ENCODE peak calls at places on chromosome 4, in eight cellular contexts. One of them, this sample, is unnamed.

GRCh38 chr4:40395908-40396806 is 61.0 kb downstream of the CHRNA9 start:
- DNase-seq in sigmoid colon: peak; percentile 72
- DNase-seq in spleen: no peak
- DNase-seq in stomach: peak; percentile 94
- DNase-seq in upper lobe of left lung: peak; percentile 91
- DNase-seq in transverse colon: peak; percentile 57
- DNase-seq in HL-60: no peak
- DNase-seq in HepG2: peak; percentile 43
- DNase-seq in this sample: no peak

GRCh38 chr4:138451264-138451663 is 209.1 kb upstream of the SLC7A11 start:
- DNase-seq in sigmoid colon: no peak
- DNase-seq in spleen: no peak
- DNase-seq in stomach: no peak
- DNase-seq in upper lobe of left lung: no peak
- DNase-seq in transverse colon: no peak
- DNase-seq in HL-60: no peak
- DNase-seq in HepG2: no peak
- DNase-seq in this sample: no peak

GRCh38 chr4:41505161-41505653 is 32.8 kb upstream of the LIMCH1 start:
- DNase-seq in sigmoid colon: no peak
- DNase-seq in spleen: no peak
- DNase-seq in stomach: no peak
- DNase-seq in upper lobe of left lung: no peak
- DNase-seq in transverse colon: no peak
- DNase-seq in HL-60: no peak
- DNase-seq in HepG2: no peak
- DNase-seq in this sample: no peak

GRCh38 chr4:160375746-160376452 is 1273.0 kb downstream of the RAPGEF2 start:
- DNase-seq in sigmoid colon: no peak
- DNase-seq in spleen: no peak
- DNase-seq in stomach: no peak
- DNase-seq in upper lobe of left lung: no peak
- DNase-seq in transverse colon: no peak
- DNase-seq in HL-60: no peak
- DNase-seq in HepG2: no peak
- DNase-seq in this sample: no peak

GRCh38 chr4:151854731-151855130 is 93.9 kb upstream of the GATB start:
- DNase-seq in sigmoid colon: no peak
- DNase-seq in spleen: no peak
- DNase-seq in stomach: no peak
- DNase-seq in upper lobe of left lung: no peak
- DNase-seq in transverse colon: no peak
- DNase-seq in HL-60: no peak
- DNase-seq in HepG2: no peak
- DNase-seq in this sample: peak; percentile 34

GRCh38 chr4:10161840-10162239 is 45.2 kb upstream of the WDR1 start:
- DNase-seq in sigmoid colon: no peak
- DNase-seq in spleen: no peak
- DNase-seq in stomach: no peak
- DNase-seq in upper lobe of left lung: no peak
- DNase-seq in transverse colon: no peak
- DNase-seq in HL-60: no peak
- DNase-seq in HepG2: no peak
- DNase-seq in this sample: no peak

GRCh38 chr4:44927361-44928061 is 201.2 kb upstream of the GNPDA2 start:
- DNase-seq in sigmoid colon: no peak
- DNase-seq in spleen: no peak
- DNase-seq in stomach: no peak
- DNase-seq in upper lobe of left lung: no peak
- DNase-seq in transverse colon: no peak
- DNase-seq in HL-60: no peak
- DNase-seq in HepG2: peak; percentile 23
- DNase-seq in this sample: no peak

GRCh38 chr4:168917150-168917779 is 92.8 kb downstream of the CBR4 start:
- DNase-seq in sigmoid colon: no peak
- DNase-seq in spleen: no peak
- DNase-seq in stomach: no peak
- DNase-seq in upper lobe of left lung: no peak
- DNase-seq in transverse colon: no peak
- DNase-seq in HL-60: no peak
- DNase-seq in HepG2: peak; percentile 14
- DNase-seq in this sample: no peak

GRCh38 chr4:109815151-109816081 is at the start of gene GAR1:
- DNase-seq in sigmoid colon: peak; percentile 94
- DNase-seq in spleen: peak; percentile 96
- DNase-seq in stomach: peak; percentile 92
- DNase-seq in upper lobe of left lung: peak; percentile 96
- DNase-seq in transverse colon: peak; percentile 95
- DNase-seq in HL-60: peak; percentile 96
- DNase-seq in HepG2: peak; percentile 90
- DNase-seq in this sample: peak; percentile 98

GRCh38 chr4:46878641-46879040 is 30.4 kb downstream of the COX7B2 start:
- DNase-seq in sigmoid colon: no peak
- DNase-seq in spleen: no peak
- DNase-seq in stomach: no peak
- DNase-seq in upper lobe of left lung: no peak
- DNase-seq in transverse colon: no peak
- DNase-seq in HL-60: no peak
- DNase-seq in HepG2: no peak
- DNase-seq in this sample: no peak

GRCh38 chr4:144582105-144582850 is 63.7 kb upstream of the HHIP start:
- DNase-seq in sigmoid colon: no peak
- DNase-seq in spleen: no peak
- DNase-seq in stomach: no peak
- DNase-seq in upper lobe of left lung: no peak
- DNase-seq in transverse colon: no peak
- DNase-seq in HL-60: no peak
- DNase-seq in HepG2: no peak
- DNase-seq in this sample: no peak

DNA sequence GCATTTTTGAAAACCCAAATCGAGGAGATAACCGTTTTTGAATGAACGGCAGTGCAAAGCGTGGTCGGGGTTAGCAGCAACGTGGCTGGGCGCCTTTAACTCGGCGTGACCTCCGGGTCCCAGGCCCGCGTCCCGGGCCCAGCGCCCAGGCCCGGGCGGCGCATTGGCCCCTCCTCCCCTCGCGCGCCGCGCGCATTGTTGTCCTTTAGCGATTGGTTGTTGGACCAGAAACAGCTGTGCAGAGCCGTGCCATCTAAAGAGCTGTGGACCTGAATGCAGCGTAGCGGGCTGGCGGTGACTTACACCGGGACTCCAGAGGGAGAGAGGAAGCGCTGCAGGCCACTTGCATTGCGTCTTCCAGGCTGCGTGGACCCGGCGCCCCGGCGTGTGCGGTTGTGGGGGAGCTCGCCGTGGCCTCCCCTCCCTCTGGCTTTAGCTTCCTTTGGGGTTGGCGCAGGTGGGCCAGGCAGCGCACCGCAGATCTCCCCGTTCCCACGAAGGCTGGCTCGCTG is at the start of gene STOX2:
- DNase-seq in sigmoid colon: peak; percentile 80
- DNase-seq in spleen: peak; percentile 81
- DNase-seq in stomach: peak; percentile 88
- DNase-seq in upper lobe of left lung: peak; percentile 84
- DNase-seq in transverse colon: peak; percentile 69
- DNase-seq in HL-60: peak; percentile 58
- DNase-seq in HepG2: peak; percentile 26
- DNase-seq in this sample: no peak
- H3K27ac ChIP-seq in sigmoid colon: peak within 1 kb of the TSS; percentile 35
- H3K27ac ChIP-seq in spleen: peak within 1 kb of the TSS; percentile 29
- H3K27ac ChIP-seq in stomach: peak within 1 kb of the TSS; percentile 79
- H3K27ac ChIP-seq in upper lobe of left lung: peak within 1 kb of the TSS; percentile 78
- H3K27ac ChIP-seq in transverse colon: peak within 1 kb of the TSS; percentile 73
- H3K27ac ChIP-seq in HL-60: peak within 1 kb of the TSS; percentile 26
- H3K27ac ChIP-seq in HepG2: no peak within 1 kb of the TSS
- H3K27ac ChIP-seq in this sample: peak within 1 kb of the TSS; percentile 61

DNA sequence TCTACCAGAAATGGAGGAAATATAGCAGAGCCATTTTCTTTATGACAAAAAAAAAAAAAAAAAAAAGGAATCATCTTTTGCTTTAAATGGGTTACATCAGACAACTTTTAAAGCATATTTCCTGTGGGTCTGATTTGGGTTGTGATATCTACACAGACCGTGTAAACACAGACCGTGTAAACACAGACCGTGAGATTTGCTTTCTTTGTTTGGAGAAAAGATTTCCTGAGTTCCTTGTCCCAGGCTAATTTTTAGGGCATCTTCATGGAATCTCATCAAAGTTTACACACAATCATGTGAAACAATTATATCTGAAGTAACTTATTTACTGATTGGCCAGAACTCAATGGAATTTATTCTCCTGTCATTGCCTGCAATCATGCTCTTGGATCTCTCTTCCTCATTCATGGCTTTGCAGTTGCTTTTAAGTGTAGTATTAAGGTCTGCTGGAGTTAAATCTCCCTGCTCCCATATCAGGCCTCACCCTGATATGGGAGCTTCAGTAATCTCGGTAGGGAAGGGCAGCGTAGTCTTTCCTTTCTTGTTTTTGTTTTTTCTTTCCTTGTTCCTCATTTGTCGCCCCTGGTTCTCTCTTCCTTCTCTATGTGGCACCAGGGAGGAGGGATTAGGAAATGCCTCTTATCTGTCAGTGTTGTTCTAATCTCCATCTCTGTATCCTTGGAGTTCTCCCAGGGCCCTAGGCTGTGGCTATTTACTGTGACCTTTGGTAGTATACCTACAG is 248.6 kb upstream of the JADE1 start:
- DNase-seq in sigmoid colon: no peak
- DNase-seq in spleen: no peak
- DNase-seq in stomach: no peak
- DNase-seq in upper lobe of left lung: no peak
- DNase-seq in transverse colon: no peak
- DNase-seq in HL-60: no peak
- DNase-seq in HepG2: peak; percentile 15
- DNase-seq in this sample: no peak
- TF ChIP-seq POLR2AphosphoS5 in sigmoid colon: no peak
- TF ChIP-seq POLR2AphosphoS5 in spleen: no peak
- TF ChIP-seq POLR2AphosphoS5 in stomach: no peak
- TF ChIP-seq POLR2AphosphoS5 in upper lobe of left lung: no peak
- TF ChIP-seq POLR2AphosphoS5 in transverse colon: no peak
- TF ChIP-seq POLR2AphosphoS5 in HL-60: no peak
- TF ChIP-seq POLR2AphosphoS5 in HepG2: no peak
- TF ChIP-seq POLR2AphosphoS5 in this sample: no peak

GRCh38 chr4:118738090-118738489 is 52.9 kb downstream of the METTL14 start:
- DNase-seq in sigmoid colon: no peak
- DNase-seq in spleen: no peak
- DNase-seq in stomach: no peak
- DNase-seq in upper lobe of left lung: no peak
- DNase-seq in transverse colon: no peak
- DNase-seq in HL-60: no peak
- DNase-seq in HepG2: no peak
- DNase-seq in this sample: no peak

GRCh38 chr4:118740869-118741268 is 55.7 kb downstream of the METTL14 start:
- DNase-seq in sigmoid colon: no peak
- DNase-seq in spleen: no peak
- DNase-seq in stomach: no peak
- DNase-seq in upper lobe of left lung: no peak
- DNase-seq in transverse colon: no peak
- DNase-seq in HL-60: no peak
- DNase-seq in HepG2: no peak
- DNase-seq in this sample: no peak

GRCh38 chr4:118736867-118737266 is 51.7 kb downstream of the METTL14 start:
- DNase-seq in sigmoid colon: no peak
- DNase-seq in spleen: no peak
- DNase-seq in stomach: no peak
- DNase-seq in upper lobe of left lung: no peak
- DNase-seq in transverse colon: no peak
- DNase-seq in HL-60: no peak
- DNase-seq in HepG2: no peak
- DNase-seq in this sample: no peak

GRCh38 chr4:118741456-118741855 is 56.3 kb downstream of the METTL14 start:
- DNase-seq in sigmoid colon: no peak
- DNase-seq in spleen: no peak
- DNase-seq in stomach: no peak
- DNase-seq in upper lobe of left lung: no peak
- DNase-seq in transverse colon: no peak
- DNase-seq in HL-60: no peak
- DNase-seq in HepG2: no peak
- DNase-seq in this sample: no peak

GRCh38 chr4:118738999-118739690 is 54.0 kb downstream of the METTL14 start:
- DNase-seq in sigmoid colon: no peak
- DNase-seq in spleen: no peak
- DNase-seq in stomach: no peak
- DNase-seq in upper lobe of left lung: no peak
- DNase-seq in transverse colon: no peak
- DNase-seq in HL-60: no peak
- DNase-seq in HepG2: no peak
- DNase-seq in this sample: no peak
- H3K27ac ChIP-seq in sigmoid colon: peak overlapping the region; percentile 27
- H3K27ac ChIP-seq in spleen: no peak overlapping the region
- H3K27ac ChIP-seq in stomach: peak overlapping the region; percentile 37
- H3K27ac ChIP-seq in upper lobe of left lung: no peak overlapping the region
- H3K27ac ChIP-seq in transverse colon: peak overlapping the region; percentile 75
- H3K27ac ChIP-seq in HL-60: no peak overlapping the region
- H3K27ac ChIP-seq in HepG2: no peak overlapping the region
- H3K27ac ChIP-seq in this sample: peak overlapping the region; percentile 36

GRCh38 chr4:163332526-163333405 is at the start of gene NPY1R:
- DNase-seq in sigmoid colon: peak; percentile 77
- DNase-seq in spleen: peak; percentile 81
- DNase-seq in stomach: peak; percentile 65
- DNase-seq in upper lobe of left lung: peak; percentile 78
- DNase-seq in transverse colon: peak; percentile 75
- DNase-seq in HL-60: peak; percentile 70
- DNase-seq in HepG2: peak; percentile 24
- DNase-seq in this sample: no peak

GRCh38 chr4:163331629-163332360 is 601 bp downstream of the NPY1R start:
- DNase-seq in sigmoid colon: no peak
- DNase-seq in spleen: peak; percentile 65
- DNase-seq in stomach: no peak
- DNase-seq in upper lobe of left lung: no peak
- DNase-seq in transverse colon: peak; percentile 13
- DNase-seq in HL-60: no peak
- DNase-seq in HepG2: no peak
- DNase-seq in this sample: no peak

GRCh38 chr4:163330828-163331628 is 1.4 kb downstream of the NPY1R start:
- DNase-seq in sigmoid colon: no peak
- DNase-seq in spleen: no peak
- DNase-seq in stomach: no peak
- DNase-seq in upper lobe of left lung: no peak
- DNase-seq in transverse colon: peak; percentile 19
- DNase-seq in HL-60: no peak
- DNase-seq in HepG2: no peak
- DNase-seq in this sample: no peak

DNA sequence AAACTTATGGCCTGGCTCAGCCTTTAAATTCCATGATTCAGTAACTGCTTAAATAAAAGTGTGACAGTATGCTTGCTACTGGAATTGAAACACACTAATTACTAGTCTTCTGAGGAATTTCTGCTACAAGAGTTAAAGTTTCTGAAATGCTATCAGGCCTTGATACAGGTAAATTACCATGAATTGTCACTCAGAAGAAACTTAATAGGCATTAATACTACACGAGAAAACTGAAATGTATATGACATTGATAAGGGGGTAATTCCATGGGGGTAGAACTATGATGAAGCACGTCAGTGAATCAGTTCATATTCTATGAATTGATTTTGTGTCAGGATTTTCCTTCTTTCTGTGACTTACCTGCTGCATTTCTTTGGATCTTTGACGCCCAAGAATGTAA is 3.0 kb upstream of the NPY1R start:
- DNase-seq in sigmoid colon: no peak
- DNase-seq in spleen: no peak
- DNase-seq in stomach: no peak
- DNase-seq in upper lobe of left lung: no peak
- DNase-seq in transverse colon: no peak
- DNase-seq in HL-60: no peak
- DNase-seq in HepG2: no peak
- DNase-seq in this sample: no peak
- TF ChIP-seq POLR2AphosphoS5 in sigmoid colon: no peak
- TF ChIP-seq POLR2AphosphoS5 in spleen: no peak
- TF ChIP-seq POLR2AphosphoS5 in stomach: no peak
- TF ChIP-seq POLR2AphosphoS5 in upper lobe of left lung: no peak
- TF ChIP-seq POLR2AphosphoS5 in transverse colon: no peak
- TF ChIP-seq POLR2AphosphoS5 in HL-60: no peak
- TF ChIP-seq POLR2AphosphoS5 in HepG2: no peak
- TF ChIP-seq POLR2AphosphoS5 in this sample: no peak

This sample was measured in esophagus muscularis mucosa.